ENCODE peak calls at places on chromosomes 1 and 21, in seven cellular contexts. One of them, this sample, is unnamed.

GRCh38 chr1:230900984-230901383 is 32.7 kb upstream of the C1orf198 start:
- DNase-seq in GM12892: no peak
- DNase-seq in H1: no peak
- DNase-seq in HepG2: no peak
- DNase-seq in GM12891: no peak
- DNase-seq in SK-N-SH: no peak
- DNase-seq in K562: no peak
- DNase-seq in this sample: no peak

GRCh38 chr1:19124273-19124672 is 85.8 kb downstream of the UBR4 start:
- DNase-seq in HepG2: no peak
- DNase-seq in SK-N-SH: no peak
- DNase-seq in GM12891: no peak
- DNase-seq in GM12892: no peak
- DNase-seq in K562: no peak
- DNase-seq in H1: no peak
- DNase-seq in this sample: no peak

GRCh38 chr1:110340207-110340468 is 961 bp downstream of the RBM15 start:
- DNase-seq in GM12891: no peak
- DNase-seq in K562: no peak
- DNase-seq in GM12892: no peak
- DNase-seq in HepG2: no peak
- DNase-seq in H1: no peak
- DNase-seq in SK-N-SH: peak
- DNase-seq in this sample: no peak

GRCh38 chr21:40151611-40152010 is 284.4 kb downstream of the PCP4 start:
- DNase-seq in HepG2: no peak
- DNase-seq in GM12892: no peak
- DNase-seq in K562: no peak
- DNase-seq in GM12891: no peak
- DNase-seq in SK-N-SH: no peak
- DNase-seq in H1: no peak
- DNase-seq in this sample: no peak

GRCh38 chr1:95578462-95578861 is 344.5 kb downstream of the RWDD3 start:
- DNase-seq in GM12892: no peak
- DNase-seq in GM12891: no peak
- DNase-seq in H1: no peak
- DNase-seq in K562: no peak
- DNase-seq in SK-N-SH: no peak
- DNase-seq in HepG2: no peak
- DNase-seq in this sample: no peak

GRCh38 chr1:95547000-95547399 is 313.0 kb downstream of the RWDD3 start:
- DNase-seq in H1: no peak
- DNase-seq in K562: no peak
- DNase-seq in SK-N-SH: no peak
- DNase-seq in GM12892: no peak
- DNase-seq in GM12891: no peak
- DNase-seq in HepG2: no peak
- DNase-seq in this sample: no peak

GRCh38 chr1:61184035-61184713 is 101.8 kb downstream of the NFIA start:
- DNase-seq in H1: no peak
- DNase-seq in GM12892: no peak
- DNase-seq in HepG2: peak
- DNase-seq in K562: peak
- DNase-seq in GM12891: no peak
- DNase-seq in SK-N-SH: peak
- DNase-seq in this sample: no peak

GRCh38 chr1:114669562-114670082 is at the start of gene DENND2C:
- DNase-seq in GM12892: no peak
- DNase-seq in SK-N-SH: no peak
- DNase-seq in K562: no peak
- DNase-seq in H1: no peak
- DNase-seq in GM12891: no peak
- DNase-seq in HepG2: no peak
- DNase-seq in this sample: no peak

GRCh38 chr1:35558374-35559316 is 1.0 kb downstream of the NCDN start:
- DNase-seq in K562: peak
- DNase-seq in GM12891: no peak
- DNase-seq in H1: no peak
- DNase-seq in SK-N-SH: peak
- DNase-seq in HepG2: no peak
- DNase-seq in GM12892: no peak
- DNase-seq in this sample: no peak

GRCh38 chr1:36123357-36123756 is 1.7 kb downstream of the COL8A2 start:
- DNase-seq in GM12891: peak
- DNase-seq in HepG2: no peak
- DNase-seq in GM12892: no peak
- DNase-seq in SK-N-SH: no peak
- DNase-seq in K562: no peak
- DNase-seq in H1: no peak
- DNase-seq in this sample: peak

GRCh38 chr1:103109291-103109920 is 1.1 kb upstream of the COL11A1 start:
- DNase-seq in SK-N-SH: no peak
- DNase-seq in GM12891: no peak
- DNase-seq in HepG2: no peak
- DNase-seq in K562: no peak
- DNase-seq in H1: no peak
- DNase-seq in GM12892: no peak
- DNase-seq in this sample: no peak

GRCh38 chr21:42609806-42610205 is 43.6 kb upstream of the PDE9A start:
- DNase-seq in K562: no peak
- DNase-seq in H1: no peak
- DNase-seq in GM12892: no peak
- DNase-seq in HepG2: no peak
- DNase-seq in GM12891: no peak
- DNase-seq in SK-N-SH: no peak
- DNase-seq in this sample: peak

GRCh38 chr1:27724961-27725373 is 794 bp upstream of the FAM76A start:
- DNase-seq in SK-N-SH: peak
- DNase-seq in H1: peak
- DNase-seq in GM12892: peak
- DNase-seq in GM12891: no peak
- DNase-seq in HepG2: peak
- DNase-seq in K562: peak
- DNase-seq in this sample: no peak

GRCh38 chr21:42445311-42445710 is 41.6 kb downstream of the UBASH3A start:
- DNase-seq in K562: no peak
- DNase-seq in H1: no peak
- DNase-seq in GM12891: no peak
- DNase-seq in HepG2: no peak
- DNase-seq in SK-N-SH: no peak
- DNase-seq in GM12892: no peak
- DNase-seq in this sample: no peak

GRCh38 chr1:38502772-38503171 is 356.8 kb downstream of the RRAGC start:
- DNase-seq in HepG2: no peak
- DNase-seq in H1: peak
- DNase-seq in K562: no peak
- DNase-seq in GM12891: no peak
- DNase-seq in GM12892: no peak
- DNase-seq in SK-N-SH: no peak
- DNase-seq in this sample: no peak

GRCh38 chr1:50268049-50268448 is 155.2 kb downstream of the DMRTA2 start:
- DNase-seq in K562: peak
- DNase-seq in H1: peak
- DNase-seq in GM12891: no peak
- DNase-seq in GM12892: no peak
- DNase-seq in HepG2: peak
- DNase-seq in SK-N-SH: no peak
- DNase-seq in this sample: no peak

GRCh38 chr1:193417420-193417819 is 231.0 kb upstream of the B3GALT2 start:
- DNase-seq in GM12892: no peak
- DNase-seq in GM12891: no peak
- DNase-seq in SK-N-SH: no peak
- DNase-seq in K562: no peak
- DNase-seq in H1: no peak
- DNase-seq in HepG2: no peak
- DNase-seq in this sample: no peak

DNA sequence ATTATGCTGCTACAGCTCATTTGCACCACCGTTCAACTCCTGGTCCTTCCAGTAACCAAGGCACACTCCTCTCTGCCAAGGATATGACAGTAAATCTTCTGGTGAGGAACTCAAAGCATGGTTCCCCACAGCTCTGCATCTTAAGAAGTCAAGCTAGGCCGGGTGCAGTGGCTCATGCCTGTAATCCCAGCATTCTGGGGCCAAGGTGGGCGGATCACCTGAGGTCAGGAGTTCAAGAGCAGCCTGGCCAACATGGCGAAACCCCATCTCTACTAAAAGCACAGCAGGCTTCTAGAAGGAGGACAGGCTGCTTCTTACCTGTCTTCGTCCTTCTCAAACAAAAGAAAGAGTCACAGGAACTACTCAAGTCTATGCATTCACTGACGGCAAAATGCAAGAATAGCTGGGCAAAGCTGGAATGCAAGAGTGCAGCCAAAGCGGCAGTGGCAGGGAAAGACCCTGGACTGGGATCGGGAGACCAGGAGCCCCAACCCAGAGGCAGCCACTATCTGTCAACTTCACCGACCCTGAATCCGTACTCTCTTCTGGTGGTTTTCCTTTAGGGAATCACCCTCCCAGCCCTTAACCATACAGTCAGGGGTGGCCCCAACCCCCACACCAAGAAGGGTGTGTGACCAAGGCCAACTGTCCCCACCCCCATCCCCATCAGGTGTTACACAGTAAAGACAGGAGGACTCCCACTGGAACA is 75.5 kb downstream of the NPHP4 start:
- DNase-seq in H1: peak
- DNase-seq in HepG2: no peak
- DNase-seq in SK-N-SH: no peak
- DNase-seq in GM12892: no peak
- DNase-seq in K562: no peak
- DNase-seq in GM12891: no peak
- DNase-seq in this sample: no peak
- TF ChIP-seq TAF1 in H1: no peak
- TF ChIP-seq TAF1 in HepG2: no peak
- TF ChIP-seq TAF1 in SK-N-SH: no peak
- TF ChIP-seq TAF1 in GM12892: no peak
- TF ChIP-seq TAF1 in K562: no peak
- TF ChIP-seq TAF1 in GM12891: no peak
- TF ChIP-seq TAF1 in this sample: no peak

GRCh38 chr1:58848818-58849411 is 65.1 kb upstream of the JUN start:
- DNase-seq in K562: peak
- DNase-seq in GM12891: no peak
- DNase-seq in SK-N-SH: peak
- DNase-seq in H1: no peak
- DNase-seq in GM12892: no peak
- DNase-seq in HepG2: peak
- DNase-seq in this sample: no peak
- TF ChIP-seq TAF1 in K562: no peak
- TF ChIP-seq TAF1 in GM12891: no peak
- TF ChIP-seq TAF1 in SK-N-SH: no peak
- TF ChIP-seq TAF1 in H1: no peak
- TF ChIP-seq TAF1 in GM12892: no peak
- TF ChIP-seq TAF1 in HepG2: no peak
- TF ChIP-seq TAF1 in this sample: no peak

GRCh38 chr1:72284084-72284397 is 1.7 kb upstream of the NEGR1 start:
- DNase-seq in GM12892: no peak
- DNase-seq in K562: no peak
- DNase-seq in H1: no peak
- DNase-seq in GM12891: no peak
- DNase-seq in SK-N-SH: no peak
- DNase-seq in HepG2: no peak
- DNase-seq in this sample: no peak

GRCh38 chr1:72283204-72284083 is 1.1 kb upstream of the NEGR1 start:
- DNase-seq in K562: no peak
- DNase-seq in GM12892: no peak
- DNase-seq in GM12891: no peak
- DNase-seq in H1: peak
- DNase-seq in HepG2: no peak
- DNase-seq in SK-N-SH: peak
- DNase-seq in this sample: no peak

GRCh38 chr1:72286401-72286800 is 4.1 kb upstream of the NEGR1 start:
- DNase-seq in GM12891: no peak
- DNase-seq in K562: no peak
- DNase-seq in GM12892: no peak
- DNase-seq in SK-N-SH: no peak
- DNase-seq in H1: no peak
- DNase-seq in HepG2: no peak
- DNase-seq in this sample: no peak

GRCh38 chr1:72284398-72285073 is 2.2 kb upstream of the NEGR1 start:
- DNase-seq in GM12892: no peak
- DNase-seq in H1: peak
- DNase-seq in GM12891: no peak
- DNase-seq in SK-N-SH: peak
- DNase-seq in K562: no peak
- DNase-seq in HepG2: peak
- DNase-seq in this sample: no peak

DNA sequence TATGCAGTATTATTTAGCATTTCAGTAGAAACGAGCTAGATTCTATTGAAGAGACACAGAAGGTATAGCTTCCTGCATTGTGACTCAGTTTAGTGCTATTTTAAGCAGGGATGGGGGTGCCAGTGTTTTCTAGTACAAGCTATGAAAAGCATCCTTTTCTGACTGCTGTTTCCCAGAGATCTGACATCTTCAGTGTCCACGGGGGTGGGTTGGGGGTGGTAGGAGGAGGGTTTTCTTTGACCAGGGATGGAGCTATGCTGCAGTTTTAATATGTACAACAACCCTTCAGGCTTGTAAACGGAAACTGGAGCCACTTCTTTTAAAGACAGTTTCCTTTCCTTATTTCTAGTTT is 2.7 kb upstream of the NEGR1 start:
- DNase-seq in H1: no peak
- DNase-seq in HepG2: no peak
- DNase-seq in K562: no peak
- DNase-seq in GM12891: no peak
- DNase-seq in GM12892: no peak
- DNase-seq in SK-N-SH: no peak
- DNase-seq in this sample: no peak
- TF ChIP-seq TAF1 in H1: no peak
- TF ChIP-seq TAF1 in HepG2: no peak
- TF ChIP-seq TAF1 in K562: no peak
- TF ChIP-seq TAF1 in GM12891: no peak
- TF ChIP-seq TAF1 in GM12892: no peak
- TF ChIP-seq TAF1 in SK-N-SH: no peak
- TF ChIP-seq TAF1 in this sample: no peak

GRCh38 chr1:30682396-30683275 is 40.7 kb downstream of the MATN1 start:
- DNase-seq in SK-N-SH: no peak
- DNase-seq in H1: no peak
- DNase-seq in HepG2: no peak
- DNase-seq in GM12891: no peak
- DNase-seq in GM12892: no peak
- DNase-seq in K562: no peak
- DNase-seq in this sample: no peak

GRCh38 chr1:30680429-30680828 is 43.0 kb downstream of the MATN1 start:
- DNase-seq in SK-N-SH: no peak
- DNase-seq in GM12891: no peak
- DNase-seq in H1: no peak
- DNase-seq in K562: no peak
- DNase-seq in GM12892: no peak
- DNase-seq in HepG2: no peak
- DNase-seq in this sample: no peak

GRCh38 chr1:30679976-30680305 is 43.4 kb downstream of the MATN1 start:
- DNase-seq in H1: no peak
- DNase-seq in K562: no peak
- DNase-seq in GM12892: no peak
- DNase-seq in SK-N-SH: no peak
- DNase-seq in HepG2: no peak
- DNase-seq in GM12891: no peak
- DNase-seq in this sample: no peak

GRCh38 chr1:30680879-30681278 is 42.5 kb downstream of the MATN1 start:
- DNase-seq in K562: no peak
- DNase-seq in SK-N-SH: no peak
- DNase-seq in HepG2: no peak
- DNase-seq in GM12891: no peak
- DNase-seq in H1: no peak
- DNase-seq in GM12892: no peak
- DNase-seq in this sample: no peak

GRCh38 chr1:30681782-30682181 is 41.6 kb downstream of the MATN1 start:
- DNase-seq in H1: no peak
- DNase-seq in SK-N-SH: no peak
- DNase-seq in GM12891: no peak
- DNase-seq in K562: no peak
- DNase-seq in HepG2: no peak
- DNase-seq in GM12892: no peak
- DNase-seq in this sample: no peak
- TF ChIP-seq TAF1 in H1: no peak
- TF ChIP-seq TAF1 in SK-N-SH: no peak
- TF ChIP-seq TAF1 in GM12891: no peak
- TF ChIP-seq TAF1 in K562: no peak
- TF ChIP-seq TAF1 in HepG2: no peak
- TF ChIP-seq TAF1 in GM12892: no peak
- TF ChIP-seq TAF1 in this sample: no peak